ENCODE peak calls at places on chromosomes 7 and 10, in seven cellular contexts. N is T-helper 1 cell; T is prostate gland; B is activated gamma-delta T cell treated with anti-CD3 and anti-CD28 coated beads, Interleukin-2, amount 50 U/mL, for 16 hours; P is T1000; H is right lobe of liver; Z is foreskin fibroblast. D is an unnamed sample.
A peak's percentile ranks its signal among the peaks of the same experiment; 100 is the strongest.

GRCh38 chr7:97732567-97733275 is 835 bp downstream of the TAC1 start:
- DNase-seq in N (no peak), T (no peak), B (no peak), P (no peak), H (no peak), Z (no peak), D (no peak)

GRCh38 chr10:74988055-74988773 is 123.2 kb upstream of the SAMD8 start:
- DNase-seq in N (no peak), T (no peak), B (no peak), P (no peak), H (no peak), Z (no peak), D (no peak)

GRCh38 chr10:3535001-3535400 is 250.0 kb downstream of the KLF6 start:
- DNase-seq in N (no peak), T (no peak), B (no peak), P (no peak), H (no peak), Z (no peak), D (no peak)

GRCh38 chr7:101880536-101881443 is 63.4 kb downstream of the CUX1 start:
- DNase-seq in N (no peak), T (peak; percentile 90), B (no peak), P (no peak), H (no peak), Z (no peak), D (no peak)

GRCh38 chr10:44703241-44704155 is 207.6 kb upstream of the TMEM72 start:
- DNase-seq in N (no peak), T (no peak), B (no peak), P (no peak), H (no peak), Z (peak; percentile 56), D (no peak)

GRCh38 chr10:95330966-95331453 is 40.2 kb upstream of the PDLIM1 start:
- DNase-seq in N (no peak), T (no peak), B (no peak), P (no peak), H (no peak), Z (no peak), D (no peak)

GRCh38 chr7:150412518-150413247 is 33.6 kb downstream of the ZNF775 start:
- DNase-seq in N (no peak), T (no peak), B (no peak), P (no peak), H (no peak), Z (no peak), D (no peak)

GRCh38 chr10:127415901-127416630 is 133.0 kb upstream of the NPS start:
- DNase-seq in N (no peak), T (no peak), B (no peak), P (no peak), H (no peak), Z (no peak), D (no peak)

GRCh38 chr10:102984086-102984485 is 66.0 kb downstream of the CNNM2 start:
- DNase-seq in N (no peak), T (no peak), B (no peak), P (no peak), H (no peak), Z (no peak), D (no peak)

GRCh38 chr10:131773321-131773988 is 127.4 kb upstream of the PPP2R2D start:
- DNase-seq in N (no peak), T (no peak), B (no peak), P (no peak), H (no peak), Z (no peak), D (no peak)

GRCh38 chr10:59175538-59176240 is 754 bp upstream of the PHYHIPL start:
- DNase-seq in N (no peak), T (peak; percentile 8), B (no peak), P (no peak), H (no peak), Z (no peak), D (no peak)

GRCh38 chr7:106075937-106076336 is 36.2 kb downstream of the SYPL1 start:
- DNase-seq in N (no peak), T (no peak), B (no peak), P (no peak), H (no peak), Z (no peak), D (no peak)

GRCh38 chr7:128427289-128427891 is 17.6 kb upstream of the IMPDH1 start:
- DNase-seq in N (peak; percentile 32), T (peak; percentile 49), B (no peak), P (no peak), H (no peak), Z (peak; percentile 18), D (no peak)

GRCh38 chr10:69795242-69795934 is 6.3 kb upstream of the COL13A1 start:
- DNase-seq in N (no peak), T (no peak), B (no peak), P (no peak), H (no peak), Z (no peak), D (no peak)

GRCh38 chr10:76126607-76127190 is 695.3 kb downstream of the LRMDA start:
- DNase-seq in N (no peak), T (no peak), B (no peak), P (no peak), H (no peak), Z (no peak), D (no peak)

GRCh38 chr7:14825909-14826308 is 76.6 kb downstream of the DGKB start:
- DNase-seq in N (no peak), T (no peak), B (no peak), P (no peak), H (no peak), Z (no peak), D (no peak)

GRCh38 chr10:16893664-16894063 is 76.4 kb upstream of the RSU1 start:
- DNase-seq in N (no peak), T (no peak), B (no peak), P (no peak), H (no peak), Z (no peak), D (no peak)

GRCh38 chr7:130380861-130381455 is 664 bp downstream of the CPA1 start:
- DNase-seq in N (no peak), T (no peak), B (no peak), P (no peak), H (no peak), Z (no peak), D (no peak)

D was measured in ureter.